ENCODE peak calls at places on chromosome X, in seven cellular contexts. One of them, this sample, is unnamed.

GRCh38 chrX:72037601-72038000 is 94.1 kb downstream of the RTL5 start:
- DNase-seq in EH: no peak
- DNase-seq in activated CD8-positive, alpha-beta memory T cell treated with anti-CD3 and anti-CD28 coated beads for 48 hours: no peak
- DNase-seq in GM04504: no peak
- DNase-seq in GM12865: no peak
- DNase-seq in gastrocnemius medialis: no peak
- DNase-seq in T-helper 17 cell: no peak
- DNase-seq in this sample: no peak

GRCh38 chrX:150547511-150548115 is 20.8 kb upstream of the MTM1 start:
- DNase-seq in EH: peak
- DNase-seq in activated CD8-positive, alpha-beta memory T cell treated with anti-CD3 and anti-CD28 coated beads for 48 hours: no peak
- DNase-seq in GM04504: no peak
- DNase-seq in GM12865: peak
- DNase-seq in gastrocnemius medialis: peak
- DNase-seq in T-helper 17 cell: peak
- DNase-seq in this sample: peak

GRCh38 chrX:70998402-70999027 is 67.6 kb upstream of the SLC7A3 start:
- DNase-seq in EH: peak
- DNase-seq in activated CD8-positive, alpha-beta memory T cell treated with anti-CD3 and anti-CD28 coated beads for 48 hours: no peak
- DNase-seq in GM04504: peak
- DNase-seq in GM12865: peak
- DNase-seq in gastrocnemius medialis: no peak
- DNase-seq in T-helper 17 cell: no peak
- DNase-seq in this sample: no peak

GRCh38 chrX:103063918-103064434 is at the start of gene BEX1:
- DNase-seq in EH: peak
- DNase-seq in activated CD8-positive, alpha-beta memory T cell treated with anti-CD3 and anti-CD28 coated beads for 48 hours: no peak
- DNase-seq in GM04504: no peak
- DNase-seq in GM12865: no peak
- DNase-seq in gastrocnemius medialis: no peak
- DNase-seq in T-helper 17 cell: no peak
- DNase-seq in this sample: peak

GRCh38 chrX:9023293-9023692 is 10.6 kb downstream of the FAM9B start:
- DNase-seq in EH: no peak
- DNase-seq in activated CD8-positive, alpha-beta memory T cell treated with anti-CD3 and anti-CD28 coated beads for 48 hours: no peak
- DNase-seq in GM04504: no peak
- DNase-seq in GM12865: no peak
- DNase-seq in gastrocnemius medialis: no peak
- DNase-seq in T-helper 17 cell: no peak
- DNase-seq in this sample: no peak

GRCh38 chrX:154724999-154725756 is 25.7 kb downstream of the GAB3 start:
- DNase-seq in EH: no peak
- DNase-seq in activated CD8-positive, alpha-beta memory T cell treated with anti-CD3 and anti-CD28 coated beads for 48 hours: no peak
- DNase-seq in GM04504: no peak
- DNase-seq in GM12865: peak
- DNase-seq in gastrocnemius medialis: no peak
- DNase-seq in T-helper 17 cell: no peak
- DNase-seq in this sample: no peak

GRCh38 chrX:119826399-119826959 is 26.3 kb downstream of the UPF3B start:
- DNase-seq in EH: peak
- DNase-seq in activated CD8-positive, alpha-beta memory T cell treated with anti-CD3 and anti-CD28 coated beads for 48 hours: no peak
- DNase-seq in GM04504: no peak
- DNase-seq in GM12865: peak
- DNase-seq in gastrocnemius medialis: no peak
- DNase-seq in T-helper 17 cell: no peak
- DNase-seq in this sample: no peak

GRCh38 chrX:97471071-97471470 is 587.4 kb downstream of the RPA4 start:
- DNase-seq in EH: no peak
- DNase-seq in activated CD8-positive, alpha-beta memory T cell treated with anti-CD3 and anti-CD28 coated beads for 48 hours: no peak
- DNase-seq in GM04504: no peak
- DNase-seq in GM12865: peak
- DNase-seq in gastrocnemius medialis: no peak
- DNase-seq in T-helper 17 cell: no peak
- DNase-seq in this sample: no peak

GRCh38 chrX:22081475-22082092 is 49.5 kb downstream of the PHEX start:
- DNase-seq in EH: peak
- DNase-seq in activated CD8-positive, alpha-beta memory T cell treated with anti-CD3 and anti-CD28 coated beads for 48 hours: no peak
- DNase-seq in GM04504: peak
- DNase-seq in GM12865: peak
- DNase-seq in gastrocnemius medialis: no peak
- DNase-seq in T-helper 17 cell: peak
- DNase-seq in this sample: no peak

GRCh38 chrX:108123591-108124366 is 32.2 kb downstream of the ATG4A start:
- DNase-seq in EH: peak
- DNase-seq in activated CD8-positive, alpha-beta memory T cell treated with anti-CD3 and anti-CD28 coated beads for 48 hours: no peak
- DNase-seq in GM04504: no peak
- DNase-seq in GM12865: no peak
- DNase-seq in gastrocnemius medialis: no peak
- DNase-seq in T-helper 17 cell: no peak
- DNase-seq in this sample: no peak

GRCh38 chrX:71366674-71367256 is 608 bp downstream of the TAF1 start:
- DNase-seq in EH: peak
- DNase-seq in activated CD8-positive, alpha-beta memory T cell treated with anti-CD3 and anti-CD28 coated beads for 48 hours: no peak
- DNase-seq in GM04504: no peak
- DNase-seq in GM12865: peak
- DNase-seq in gastrocnemius medialis: no peak
- DNase-seq in T-helper 17 cell: no peak
- DNase-seq in this sample: no peak

GRCh38 chrX:136519069-136519468 is 12.9 kb upstream of the VGLL1 start:
- DNase-seq in EH: no peak
- DNase-seq in activated CD8-positive, alpha-beta memory T cell treated with anti-CD3 and anti-CD28 coated beads for 48 hours: no peak
- DNase-seq in GM04504: no peak
- DNase-seq in GM12865: no peak
- DNase-seq in gastrocnemius medialis: no peak
- DNase-seq in T-helper 17 cell: no peak
- DNase-seq in this sample: no peak

GRCh38 chrX:14832151-14832550 is 40.7 kb downstream of the FANCB start:
- DNase-seq in EH: peak
- DNase-seq in activated CD8-positive, alpha-beta memory T cell treated with anti-CD3 and anti-CD28 coated beads for 48 hours: no peak
- DNase-seq in GM04504: peak
- DNase-seq in GM12865: no peak
- DNase-seq in gastrocnemius medialis: no peak
- DNase-seq in T-helper 17 cell: no peak
- DNase-seq in this sample: no peak

GRCh38 chrX:69142688-69143239 is 22.5 kb downstream of the PJA1 start:
- DNase-seq in EH: no peak
- DNase-seq in activated CD8-positive, alpha-beta memory T cell treated with anti-CD3 and anti-CD28 coated beads for 48 hours: no peak
- DNase-seq in GM04504: no peak
- DNase-seq in GM12865: no peak
- DNase-seq in gastrocnemius medialis: no peak
- DNase-seq in T-helper 17 cell: no peak
- DNase-seq in this sample: no peak

GRCh38 chrX:2325076-2325784 is 175.5 kb downstream of the DHRSX start:
- DNase-seq in EH: peak
- DNase-seq in activated CD8-positive, alpha-beta memory T cell treated with anti-CD3 and anti-CD28 coated beads for 48 hours: no peak
- DNase-seq in GM04504: peak
- DNase-seq in GM12865: peak
- DNase-seq in gastrocnemius medialis: peak
- DNase-seq in T-helper 17 cell: no peak
- DNase-seq in this sample: no peak

GRCh38 chrX:12825801-12826200 is 34.6 kb downstream of the PRPS2 start:
- DNase-seq in EH: peak
- DNase-seq in activated CD8-positive, alpha-beta memory T cell treated with anti-CD3 and anti-CD28 coated beads for 48 hours: no peak
- DNase-seq in GM04504: no peak
- DNase-seq in GM12865: no peak
- DNase-seq in gastrocnemius medialis: no peak
- DNase-seq in T-helper 17 cell: no peak
- DNase-seq in this sample: no peak

GRCh38 chrX:35664838-35665237 is 133.3 kb upstream of the MAGEB16 start:
- DNase-seq in EH: no peak
- DNase-seq in activated CD8-positive, alpha-beta memory T cell treated with anti-CD3 and anti-CD28 coated beads for 48 hours: no peak
- DNase-seq in GM04504: no peak
- DNase-seq in GM12865: no peak
- DNase-seq in gastrocnemius medialis: no peak
- DNase-seq in T-helper 17 cell: no peak
- DNase-seq in this sample: no peak

GRCh38 chrX:64379924-64380323 is 15.3 kb downstream of the MTMR8 start:
- DNase-seq in EH: no peak
- DNase-seq in activated CD8-positive, alpha-beta memory T cell treated with anti-CD3 and anti-CD28 coated beads for 48 hours: no peak
- DNase-seq in GM04504: no peak
- DNase-seq in GM12865: no peak
- DNase-seq in gastrocnemius medialis: no peak
- DNase-seq in T-helper 17 cell: no peak
- DNase-seq in this sample: no peak

GRCh38 chrX:4550018-4550417 is 836.6 kb upstream of the PRKX start:
- DNase-seq in EH: no peak
- DNase-seq in activated CD8-positive, alpha-beta memory T cell treated with anti-CD3 and anti-CD28 coated beads for 48 hours: no peak
- DNase-seq in GM04504: no peak
- DNase-seq in GM12865: no peak
- DNase-seq in gastrocnemius medialis: no peak
- DNase-seq in T-helper 17 cell: no peak
- DNase-seq in this sample: no peak

GRCh38 chrX:140391313-140391712 is 113.6 kb downstream of the SOX3 start:
- DNase-seq in EH: no peak
- DNase-seq in activated CD8-positive, alpha-beta memory T cell treated with anti-CD3 and anti-CD28 coated beads for 48 hours: no peak
- DNase-seq in GM04504: no peak
- DNase-seq in GM12865: no peak
- DNase-seq in gastrocnemius medialis: no peak
- DNase-seq in T-helper 17 cell: no peak
- DNase-seq in this sample: no peak

GRCh38 chrX:12970691-12971202 is 4.2 kb upstream of the TMSB4X start:
- DNase-seq in EH: peak
- DNase-seq in activated CD8-positive, alpha-beta memory T cell treated with anti-CD3 and anti-CD28 coated beads for 48 hours: no peak
- DNase-seq in GM04504: no peak
- DNase-seq in GM12865: peak
- DNase-seq in gastrocnemius medialis: no peak
- DNase-seq in T-helper 17 cell: no peak
- DNase-seq in this sample: no peak

GRCh38 chrX:98795636-98796035 is 1614.4 kb downstream of the PCDH19 start:
- DNase-seq in EH: no peak
- DNase-seq in activated CD8-positive, alpha-beta memory T cell treated with anti-CD3 and anti-CD28 coated beads for 48 hours: no peak
- DNase-seq in GM04504: peak
- DNase-seq in GM12865: no peak
- DNase-seq in gastrocnemius medialis: no peak
- DNase-seq in T-helper 17 cell: no peak
- DNase-seq in this sample: no peak

GRCh38 chrX:86237482-86237881 is 89.2 kb downstream of the DACH2 start:
- DNase-seq in EH: no peak
- DNase-seq in activated CD8-positive, alpha-beta memory T cell treated with anti-CD3 and anti-CD28 coated beads for 48 hours: no peak
- DNase-seq in GM04504: no peak
- DNase-seq in GM12865: no peak
- DNase-seq in gastrocnemius medialis: no peak
- DNase-seq in T-helper 17 cell: no peak
- DNase-seq in this sample: no peak

GRCh38 chrX:68936608-68937007 is 107.8 kb downstream of the EFNB1 start:
- DNase-seq in EH: peak
- DNase-seq in activated CD8-positive, alpha-beta memory T cell treated with anti-CD3 and anti-CD28 coated beads for 48 hours: no peak
- DNase-seq in GM04504: peak
- DNase-seq in GM12865: no peak
- DNase-seq in gastrocnemius medialis: peak
- DNase-seq in T-helper 17 cell: no peak
- DNase-seq in this sample: no peak

GRCh38 chrX:153972368-153973126 is at the start of gene TMEM187:
- DNase-seq in EH: peak
- DNase-seq in activated CD8-positive, alpha-beta memory T cell treated with anti-CD3 and anti-CD28 coated beads for 48 hours: peak
- DNase-seq in GM04504: peak
- DNase-seq in GM12865: peak
- DNase-seq in gastrocnemius medialis: peak
- DNase-seq in T-helper 17 cell: peak
- DNase-seq in this sample: peak

GRCh38 chrX:41931591-41931990 is 8.2 kb upstream of the CASK start:
- DNase-seq in EH: no peak
- DNase-seq in activated CD8-positive, alpha-beta memory T cell treated with anti-CD3 and anti-CD28 coated beads for 48 hours: no peak
- DNase-seq in GM04504: no peak
- DNase-seq in GM12865: no peak
- DNase-seq in gastrocnemius medialis: no peak
- DNase-seq in T-helper 17 cell: no peak
- DNase-seq in this sample: no peak

GRCh38 chrX:17608898-17609297 is 128.4 kb upstream of the SCML1 start:
- DNase-seq in EH: no peak
- DNase-seq in activated CD8-positive, alpha-beta memory T cell treated with anti-CD3 and anti-CD28 coated beads for 48 hours: no peak
- DNase-seq in GM04504: no peak
- DNase-seq in GM12865: no peak
- DNase-seq in gastrocnemius medialis: no peak
- DNase-seq in T-helper 17 cell: no peak
- DNase-seq in this sample: no peak

GRCh38 chrX:130120321-130120731 is 10.0 kb upstream of the ELF4 start:
- DNase-seq in EH: no peak
- DNase-seq in activated CD8-positive, alpha-beta memory T cell treated with anti-CD3 and anti-CD28 coated beads for 48 hours: no peak
- DNase-seq in GM04504: no peak
- DNase-seq in GM12865: peak
- DNase-seq in gastrocnemius medialis: no peak
- DNase-seq in T-helper 17 cell: no peak
- DNase-seq in this sample: no peak

GRCh38 chrX:39766882-39767281 is 330.9 kb downstream of the BCOR start:
- DNase-seq in EH: no peak
- DNase-seq in activated CD8-positive, alpha-beta memory T cell treated with anti-CD3 and anti-CD28 coated beads for 48 hours: no peak
- DNase-seq in GM04504: no peak
- DNase-seq in GM12865: no peak
- DNase-seq in gastrocnemius medialis: no peak
- DNase-seq in T-helper 17 cell: no peak
- DNase-seq in this sample: no peak

GRCh38 chrX:94813541-94813940 is 1139.5 kb downstream of the FAM133A start:
- DNase-seq in EH: no peak
- DNase-seq in activated CD8-positive, alpha-beta memory T cell treated with anti-CD3 and anti-CD28 coated beads for 48 hours: no peak
- DNase-seq in GM04504: no peak
- DNase-seq in GM12865: no peak
- DNase-seq in gastrocnemius medialis: no peak
- DNase-seq in T-helper 17 cell: no peak
- DNase-seq in this sample: no peak

GRCh38 chrX:154734101-154734781 is 16.6 kb downstream of the GAB3 start:
- DNase-seq in EH: peak
- DNase-seq in activated CD8-positive, alpha-beta memory T cell treated with anti-CD3 and anti-CD28 coated beads for 48 hours: no peak
- DNase-seq in GM04504: no peak
- DNase-seq in GM12865: no peak
- DNase-seq in gastrocnemius medialis: no peak
- DNase-seq in T-helper 17 cell: no peak
- DNase-seq in this sample: no peak

GRCh38 chrX:23784487-23785301 is 1.7 kb downstream of the SAT1 start:
- DNase-seq in EH: peak
- DNase-seq in activated CD8-positive, alpha-beta memory T cell treated with anti-CD3 and anti-CD28 coated beads for 48 hours: no peak
- DNase-seq in GM04504: peak
- DNase-seq in GM12865: peak
- DNase-seq in gastrocnemius medialis: no peak
- DNase-seq in T-helper 17 cell: no peak
- DNase-seq in this sample: no peak

GRCh38 chrX:264634-265455 is 16.3 kb upstream of the PLCXD1 start:
- DNase-seq in EH: no peak
- DNase-seq in activated CD8-positive, alpha-beta memory T cell treated with anti-CD3 and anti-CD28 coated beads for 48 hours: no peak
- DNase-seq in GM04504: no peak
- DNase-seq in GM12865: no peak
- DNase-seq in gastrocnemius medialis: no peak
- DNase-seq in T-helper 17 cell: no peak
- DNase-seq in this sample: no peak

GRCh38 chrX:9604111-9604907 is 139.5 kb downstream of the TBL1X start:
- DNase-seq in EH: no peak
- DNase-seq in activated CD8-positive, alpha-beta memory T cell treated with anti-CD3 and anti-CD28 coated beads for 48 hours: no peak
- DNase-seq in GM04504: no peak
- DNase-seq in GM12865: no peak
- DNase-seq in gastrocnemius medialis: peak
- DNase-seq in T-helper 17 cell: no peak
- DNase-seq in this sample: no peak

GRCh38 chrX:78517124-78517523 is 142.0 kb downstream of the RTL3 start:
- DNase-seq in EH: no peak
- DNase-seq in activated CD8-positive, alpha-beta memory T cell treated with anti-CD3 and anti-CD28 coated beads for 48 hours: no peak
- DNase-seq in GM04504: no peak
- DNase-seq in GM12865: peak
- DNase-seq in gastrocnemius medialis: no peak
- DNase-seq in T-helper 17 cell: no peak
- DNase-seq in this sample: no peak

GRCh38 chrX:76815754-76816153 is 388.2 kb downstream of the MAGEE1 start:
- DNase-seq in EH: no peak
- DNase-seq in activated CD8-positive, alpha-beta memory T cell treated with anti-CD3 and anti-CD28 coated beads for 48 hours: no peak
- DNase-seq in GM04504: no peak
- DNase-seq in GM12865: no peak
- DNase-seq in gastrocnemius medialis: no peak
- DNase-seq in T-helper 17 cell: no peak
- DNase-seq in this sample: no peak

This sample was measured in cerebellar nuclear complex.